ENCODE peak calls at places on chromosomes 1 and 21, in eight cellular contexts. One of them, this sample, is unnamed.

GRCh38 chr1:228781161-228781771 is 46.0 kb downstream of the RHOU start:
- DNase-seq in fibroblast of the aortic adventitia: peak; percentile 36
- DNase-seq in sigmoid colon: no peak
- DNase-seq in right cardiac atrium: peak; percentile 62
- DNase-seq in tibial artery: no peak
- DNase-seq in neural progenitor cell: peak; percentile 58
- DNase-seq in transverse colon: no peak
- DNase-seq in AG10803: peak; percentile 47
- DNase-seq in this sample: no peak

GRCh38 chr1:183273300-183273699 is 87.2 kb downstream of the LAMC2 start:
- DNase-seq in transverse colon: no peak
- DNase-seq in right cardiac atrium: no peak
- DNase-seq in sigmoid colon: no peak
- DNase-seq in neural progenitor cell: no peak
- DNase-seq in fibroblast of the aortic adventitia: peak; percentile 78
- DNase-seq in AG10803: peak; percentile 73
- DNase-seq in tibial artery: no peak
- DNase-seq in this sample: no peak

GRCh38 chr1:244011796-244012195 is 39.3 kb upstream of the ZBTB18 start:
- DNase-seq in neural progenitor cell: no peak
- DNase-seq in transverse colon: no peak
- DNase-seq in sigmoid colon: no peak
- DNase-seq in fibroblast of the aortic adventitia: no peak
- DNase-seq in AG10803: no peak
- DNase-seq in right cardiac atrium: no peak
- DNase-seq in tibial artery: no peak
- DNase-seq in this sample: no peak

GRCh38 chr1:114670083-114671010 is 498 bp upstream of the DENND2C start:
- DNase-seq in tibial artery: peak; percentile 92
- DNase-seq in neural progenitor cell: peak; percentile 96
- DNase-seq in right cardiac atrium: peak; percentile 97
- DNase-seq in fibroblast of the aortic adventitia: peak; percentile 81
- DNase-seq in transverse colon: peak; percentile 96
- DNase-seq in sigmoid colon: peak; percentile 95
- DNase-seq in AG10803: peak; percentile 87
- DNase-seq in this sample: peak; percentile 84

GRCh38 chr1:114756949-114757454 is 782 bp downstream of the CSDE1 start:
- DNase-seq in neural progenitor cell: peak; percentile 81
- DNase-seq in tibial artery: peak; percentile 60
- DNase-seq in right cardiac atrium: peak; percentile 47
- DNase-seq in AG10803: peak; percentile 60
- DNase-seq in transverse colon: peak; percentile 32
- DNase-seq in fibroblast of the aortic adventitia: peak; percentile 60
- DNase-seq in sigmoid colon: peak; percentile 73
- DNase-seq in this sample: no peak

GRCh38 chr21:34031835-34032370 is 41.5 kb upstream of the MRPS6 start:
- DNase-seq in AG10803: no peak
- DNase-seq in neural progenitor cell: no peak
- DNase-seq in transverse colon: peak; percentile 46
- DNase-seq in fibroblast of the aortic adventitia: no peak
- DNase-seq in tibial artery: no peak
- DNase-seq in right cardiac atrium: no peak
- DNase-seq in sigmoid colon: no peak
- DNase-seq in this sample: no peak

GRCh38 chr1:176789571-176790090 is 326.7 kb downstream of the PAPPA2 start:
- DNase-seq in AG10803: peak; percentile 52
- DNase-seq in right cardiac atrium: no peak
- DNase-seq in transverse colon: no peak
- DNase-seq in neural progenitor cell: no peak
- DNase-seq in sigmoid colon: no peak
- DNase-seq in tibial artery: no peak
- DNase-seq in fibroblast of the aortic adventitia: peak; percentile 37
- DNase-seq in this sample: no peak

GRCh38 chr1:36298640-36299039 is 7.5 kb upstream of the SH3D21 start:
- DNase-seq in transverse colon: no peak
- DNase-seq in right cardiac atrium: no peak
- DNase-seq in fibroblast of the aortic adventitia: no peak
- DNase-seq in tibial artery: no peak
- DNase-seq in AG10803: no peak
- DNase-seq in neural progenitor cell: no peak
- DNase-seq in sigmoid colon: no peak
- DNase-seq in this sample: no peak

GRCh38 chr1:115282825-115283224 is 55.2 kb downstream of the NGF start:
- DNase-seq in neural progenitor cell: no peak
- DNase-seq in fibroblast of the aortic adventitia: peak; percentile 88
- DNase-seq in tibial artery: peak; percentile 91
- DNase-seq in sigmoid colon: peak; percentile 81
- DNase-seq in transverse colon: peak; percentile 19
- DNase-seq in right cardiac atrium: peak; percentile 92
- DNase-seq in AG10803: peak; percentile 46
- DNase-seq in this sample: no peak

GRCh38 chr1:10691740-10692125 is 104.7 kb downstream of the CASZ1 start:
- DNase-seq in neural progenitor cell: no peak
- DNase-seq in transverse colon: peak; percentile 51
- DNase-seq in sigmoid colon: no peak
- DNase-seq in AG10803: peak; percentile 13
- DNase-seq in fibroblast of the aortic adventitia: no peak
- DNase-seq in tibial artery: no peak
- DNase-seq in right cardiac atrium: no peak
- DNase-seq in this sample: no peak
- H3K4me3 ChIP-seq in neural progenitor cell: no peak overlapping the region
- H3K4me3 ChIP-seq in transverse colon: no peak overlapping the region
- H3K4me3 ChIP-seq in sigmoid colon: no peak overlapping the region
- H3K4me3 ChIP-seq in AG10803: no peak overlapping the region
- H3K4me3 ChIP-seq in fibroblast of the aortic adventitia: no peak overlapping the region
- H3K4me3 ChIP-seq in tibial artery: peak overlapping the region; percentile 80
- H3K4me3 ChIP-seq in right cardiac atrium: no peak overlapping the region
- H3K4me3 ChIP-seq in this sample: no peak overlapping the region

GRCh38 chr1:34755961-34756360 is 1.1 kb downstream of the GJB5 start:
- DNase-seq in sigmoid colon: no peak
- DNase-seq in right cardiac atrium: no peak
- DNase-seq in AG10803: no peak
- DNase-seq in transverse colon: no peak
- DNase-seq in fibroblast of the aortic adventitia: no peak
- DNase-seq in neural progenitor cell: no peak
- DNase-seq in tibial artery: no peak
- DNase-seq in this sample: no peak
- H3K4me3 ChIP-seq in sigmoid colon: no peak overlapping the region
- H3K4me3 ChIP-seq in right cardiac atrium: no peak overlapping the region
- H3K4me3 ChIP-seq in AG10803: no peak overlapping the region
- H3K4me3 ChIP-seq in transverse colon: no peak overlapping the region
- H3K4me3 ChIP-seq in fibroblast of the aortic adventitia: no peak overlapping the region
- H3K4me3 ChIP-seq in neural progenitor cell: no peak overlapping the region
- H3K4me3 ChIP-seq in tibial artery: no peak overlapping the region
- H3K4me3 ChIP-seq in this sample: no peak overlapping the region

GRCh38 chr1:156893048-156893953 is at the start of gene PEAR1:
- DNase-seq in fibroblast of the aortic adventitia: peak; percentile 52
- DNase-seq in right cardiac atrium: peak; percentile 90
- DNase-seq in AG10803: no peak
- DNase-seq in neural progenitor cell: peak; percentile 64
- DNase-seq in transverse colon: no peak
- DNase-seq in sigmoid colon: peak; percentile 83
- DNase-seq in tibial artery: peak; percentile 47
- DNase-seq in this sample: no peak
- H3K4me3 ChIP-seq in fibroblast of the aortic adventitia: peak within 1 kb of the TSS; percentile 74
- H3K4me3 ChIP-seq in right cardiac atrium: peak within 1 kb of the TSS; percentile 47
- H3K4me3 ChIP-seq in AG10803: peak within 1 kb of the TSS; percentile 56
- H3K4me3 ChIP-seq in neural progenitor cell: peak within 1 kb of the TSS; percentile 37
- H3K4me3 ChIP-seq in transverse colon: peak within 1 kb of the TSS; percentile 25
- H3K4me3 ChIP-seq in sigmoid colon: peak within 1 kb of the TSS; percentile 31
- H3K4me3 ChIP-seq in tibial artery: peak within 1 kb of the TSS; percentile 72
- H3K4me3 ChIP-seq in this sample: peak within 1 kb of the TSS; percentile 19

GRCh38 chr1:27574871-27575831 is 28.8 kb downstream of the AHDC1 start:
- DNase-seq in transverse colon: peak; percentile 66
- DNase-seq in neural progenitor cell: peak; percentile 94
- DNase-seq in AG10803: peak; percentile 87
- DNase-seq in fibroblast of the aortic adventitia: peak; percentile 81
- DNase-seq in sigmoid colon: peak; percentile 93
- DNase-seq in tibial artery: peak; percentile 80
- DNase-seq in right cardiac atrium: peak; percentile 94
- DNase-seq in this sample: peak; percentile 77
- H3K4me3 ChIP-seq in transverse colon: peak overlapping the region; percentile 50
- H3K4me3 ChIP-seq in neural progenitor cell: peak overlapping the region; percentile 43
- H3K4me3 ChIP-seq in AG10803: peak overlapping the region; percentile 43
- H3K4me3 ChIP-seq in fibroblast of the aortic adventitia: peak overlapping the region; percentile 55
- H3K4me3 ChIP-seq in sigmoid colon: peak overlapping the region; percentile 30
- H3K4me3 ChIP-seq in tibial artery: peak overlapping the region; percentile 61
- H3K4me3 ChIP-seq in right cardiac atrium: peak overlapping the region; percentile 59
- H3K4me3 ChIP-seq in this sample: no peak overlapping the region

GRCh38 chr1:156104065-156104810 is 10.3 kb upstream of the LMNA start:
- DNase-seq in AG10803: peak; percentile 95
- DNase-seq in fibroblast of the aortic adventitia: peak; percentile 90
- DNase-seq in right cardiac atrium: peak; percentile 92
- DNase-seq in sigmoid colon: peak; percentile 91
- DNase-seq in neural progenitor cell: no peak
- DNase-seq in tibial artery: peak; percentile 84
- DNase-seq in transverse colon: peak; percentile 79
- DNase-seq in this sample: no peak
- H3K4me3 ChIP-seq in AG10803: peak overlapping the region; percentile 58
- H3K4me3 ChIP-seq in fibroblast of the aortic adventitia: peak overlapping the region; percentile 52
- H3K4me3 ChIP-seq in right cardiac atrium: no peak overlapping the region
- H3K4me3 ChIP-seq in sigmoid colon: no peak overlapping the region
- H3K4me3 ChIP-seq in neural progenitor cell: no peak overlapping the region
- H3K4me3 ChIP-seq in tibial artery: peak overlapping the region; percentile 10
- H3K4me3 ChIP-seq in transverse colon: no peak overlapping the region
- H3K4me3 ChIP-seq in this sample: no peak overlapping the region

GRCh38 chr1:110211503-110212164 is 1.5 kb downstream of the KCNC4 start:
- DNase-seq in fibroblast of the aortic adventitia: no peak
- DNase-seq in right cardiac atrium: peak; percentile 54
- DNase-seq in sigmoid colon: no peak
- DNase-seq in transverse colon: no peak
- DNase-seq in neural progenitor cell: peak; percentile 45
- DNase-seq in AG10803: no peak
- DNase-seq in tibial artery: no peak
- DNase-seq in this sample: no peak

GRCh38 chr1:110208916-110209650 is 1.0 kb upstream of the KCNC4 start:
- DNase-seq in tibial artery: no peak
- DNase-seq in sigmoid colon: no peak
- DNase-seq in transverse colon: no peak
- DNase-seq in neural progenitor cell: peak; percentile 23
- DNase-seq in right cardiac atrium: peak; percentile 22
- DNase-seq in AG10803: no peak
- DNase-seq in fibroblast of the aortic adventitia: no peak
- DNase-seq in this sample: no peak

GRCh38 chr1:110207831-110208230 is 2.3 kb upstream of the KCNC4 start:
- DNase-seq in fibroblast of the aortic adventitia: peak; percentile 54
- DNase-seq in sigmoid colon: no peak
- DNase-seq in tibial artery: peak; percentile 51
- DNase-seq in transverse colon: peak; percentile 74
- DNase-seq in neural progenitor cell: peak; percentile 91
- DNase-seq in right cardiac atrium: peak; percentile 85
- DNase-seq in AG10803: peak; percentile 31
- DNase-seq in this sample: peak; percentile 71

GRCh38 chr1:110210604-110211502 is 739 bp downstream of the KCNC4 start:
- DNase-seq in fibroblast of the aortic adventitia: peak; percentile 30
- DNase-seq in right cardiac atrium: peak; percentile 77
- DNase-seq in sigmoid colon: peak; percentile 76
- DNase-seq in AG10803: peak; percentile 43
- DNase-seq in neural progenitor cell: peak; percentile 77
- DNase-seq in tibial artery: peak; percentile 47
- DNase-seq in transverse colon: peak; percentile 68
- DNase-seq in this sample: no peak

GRCh38 chr1:110209715-110210603 is at the start of gene KCNC4:
- DNase-seq in transverse colon: peak; percentile 93
- DNase-seq in neural progenitor cell: peak; percentile 94
- DNase-seq in tibial artery: peak; percentile 89
- DNase-seq in sigmoid colon: peak; percentile 94
- DNase-seq in fibroblast of the aortic adventitia: peak; percentile 71
- DNase-seq in AG10803: peak; percentile 89
- DNase-seq in right cardiac atrium: peak; percentile 97
- DNase-seq in this sample: peak; percentile 83
- H3K4me3 ChIP-seq in transverse colon: peak within 1 kb of the TSS; percentile 90
- H3K4me3 ChIP-seq in neural progenitor cell: peak within 1 kb of the TSS; percentile 68
- H3K4me3 ChIP-seq in tibial artery: peak within 1 kb of the TSS; percentile 87
- H3K4me3 ChIP-seq in sigmoid colon: peak within 1 kb of the TSS; percentile 52
- H3K4me3 ChIP-seq in fibroblast of the aortic adventitia: peak within 1 kb of the TSS; percentile 69
- H3K4me3 ChIP-seq in AG10803: peak within 1 kb of the TSS; percentile 67
- H3K4me3 ChIP-seq in right cardiac atrium: peak within 1 kb of the TSS; percentile 65
- H3K4me3 ChIP-seq in this sample: peak within 1 kb of the TSS; percentile 86